ENCODE peak calls at places on chromosomes 7 and 10, in seven cellular contexts. D, R, Z, I, F, Y and C are unnamed samples.

GRCh38 chr10:27893320-27894014 is 105.4 kb downstream of the ODAD2 start:
- DNase-seq in Z (no peak), D (no peak), R (no peak), Y (peak; percentile 76), I (no peak), F (no peak), C (no peak)

GRCh38 chr7:77416621-77417371 is 647 bp upstream of the GSAP start:
- DNase-seq in D (peak; percentile 61), R (no peak), I (no peak), Z (no peak), F (no peak), Y (no peak), C (no peak)

GRCh38 chr10:94500063-94500462 is 45.5 kb upstream of the HELLS start:
- DNase-seq in R (no peak), Z (no peak), Y (peak; percentile 6), D (no peak), F (no peak), I (no peak), C (no peak)

GRCh38 chr7:147015999-147016398 is 899.4 kb downstream of the CNTNAP2 start:
- DNase-seq in I (no peak), D (no peak), R (no peak), F (no peak), Y (no peak), Z (no peak), C (no peak)

GRCh38 chr10:28054211-28054888 is 55.5 kb upstream of the ODAD2 start:
- DNase-seq in R (no peak), D (no peak), Y (no peak), F (no peak), I (no peak), Z (no peak), C (no peak)

GRCh38 chr10:53744746-53745145 is 972.2 kb upstream of the MBL2 start:
- DNase-seq in R (no peak), Y (no peak), D (no peak), I (no peak), Z (no peak), F (no peak), C (no peak)

GRCh38 chr7:101234636-101235035 is 3.0 kb downstream of the CLDN15 start:
- DNase-seq in D (no peak), Z (no peak), Y (no peak), F (no peak), I (no peak), R (peak; percentile 49), C (no peak)

GRCh38 chr7:102974366-102975236 is 61.8 kb downstream of the LRRC17 start:
- DNase-seq in D (no peak), R (no peak), I (no peak), Z (no peak), Y (peak; percentile 5), F (no peak), C (no peak)

GRCh38 chr10:13633689-13634088 is 46.9 kb downstream of the PRPF18 start:
- DNase-seq in R (no peak), Y (no peak), Z (peak; percentile 44), F (no peak), D (no peak), I (no peak), C (no peak)

GRCh38 chr7:130486114-130486962 is 5.5 kb upstream of the MEST start:
- DNase-seq in F (peak; percentile 95), I (peak; percentile 90), Y (no peak), Z (peak; percentile 95), R (peak; percentile 80), D (peak; percentile 89), C (no peak)

GRCh38 chr10:24701447-24701846 is 22.2 kb downstream of the ARHGAP21 start:
- DNase-seq in D (peak; percentile 74), I (no peak), Z (no peak), F (no peak), R (no peak), Y (no peak), C (no peak)

GRCh38 chr10:99815611-99816010 is 33.2 kb downstream of the ABCC2 start:
- DNase-seq in I (no peak), Y (no peak), F (no peak), D (no peak), Z (no peak), R (no peak), C (peak; percentile 47)

GRCh38 chr10:59079386-59080226 is 96.8 kb upstream of the PHYHIPL start:
- DNase-seq in F (no peak), Y (no peak), D (no peak), Z (no peak), I (no peak), R (no peak), C (no peak)

GRCh38 chr7:2738766-2739549 is 51.0 kb downstream of the AMZ1 start:
- DNase-seq in F (no peak), I (peak; percentile 44), R (peak; percentile 21), Z (no peak), Y (no peak), D (no peak), C (no peak)

GRCh38 chr10:21173964-21174669 is 277.0 kb upstream of the NEBL start:
- DNase-seq in D (peak; percentile 18), I (peak; percentile 51), F (peak; percentile 95), Z (peak; percentile 91), R (peak; percentile 80), Y (no peak), C (no peak)

GRCh38 chr10:103095005-103095404 is 98.1 kb downstream of the NT5C2 start:
- DNase-seq in F (no peak), Z (no peak), I (no peak), D (no peak), Y (no peak), R (no peak), C (no peak)

GRCh38 chr10:68625316-68625921 is 65.3 kb downstream of the TET1 start:
- DNase-seq in Z (no peak), I (no peak), R (no peak), F (no peak), D (peak; percentile 91), Y (no peak), C (no peak)

DNA sequence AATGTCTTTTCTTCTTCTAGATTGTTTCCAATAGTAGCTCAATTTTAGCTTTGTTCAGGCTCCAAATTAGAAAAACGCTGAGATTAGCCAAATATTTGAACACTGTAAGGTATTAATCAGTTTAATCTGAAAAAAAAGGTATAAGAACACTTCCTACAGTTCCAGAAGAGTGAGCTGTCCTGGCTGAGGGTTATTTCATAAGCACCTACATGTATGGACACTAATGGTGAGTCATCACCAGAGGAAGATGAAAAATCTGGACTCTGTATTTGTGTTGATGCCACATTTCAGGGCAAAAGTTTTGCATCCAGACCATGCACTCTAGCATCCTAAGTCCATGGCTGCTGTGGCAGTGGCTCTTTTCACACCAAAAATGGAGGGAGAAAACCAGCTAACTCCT is 189.5 kb downstream of the ANKRD30A start:
- DNase-seq in D (no peak), R (no peak), I (no peak), Y (no peak), F (no peak), Z (no peak), C (no peak)
- H3K9me3 ChIP-seq in D (no peaks in the 10 kb centered on the region), R (peaks cover 3% of the 10 kb centered on the region), I (no peaks in the 10 kb centered on the region), Y (no peaks in the 10 kb centered on the region), F (no peaks in the 10 kb centered on the region), Z (no peaks in the 10 kb centered on the region), C (no peaks in the 10 kb centered on the region)

GRCh38 chr10:38102889-38103288 is 8.8 kb downstream of the ZNF37A start:
- DNase-seq in Z (no peak), F (no peak), R (no peak), D (no peak), I (no peak), Y (no peak), C (no peak)
- H3K9me3 ChIP-seq in Z (no peaks in the 10 kb centered on the region), F (peaks cover 22% of the 10 kb centered on the region), R (peaks cover 85% of the 10 kb centered on the region), D (no peaks in the 10 kb centered on the region), I (no peaks in the 10 kb centered on the region), Y (peaks cover 9% of the 10 kb centered on the region), C (peaks cover 3% of the 10 kb centered on the region)

GRCh38 chr10:37344413-37344812 is 219.0 kb downstream of the ANKRD30A start:
- DNase-seq in F (no peak), I (no peak), Z (no peak), D (no peak), Y (no peak), R (no peak), C (no peak)
- H3K9me3 ChIP-seq in F (no peaks in the 10 kb centered on the region), I (no peaks in the 10 kb centered on the region), Z (no peaks in the 10 kb centered on the region), D (no peaks in the 10 kb centered on the region), Y (no peaks in the 10 kb centered on the region), R (peaks cover 43% of the 10 kb centered on the region), C (no peaks in the 10 kb centered on the region)

DNA sequence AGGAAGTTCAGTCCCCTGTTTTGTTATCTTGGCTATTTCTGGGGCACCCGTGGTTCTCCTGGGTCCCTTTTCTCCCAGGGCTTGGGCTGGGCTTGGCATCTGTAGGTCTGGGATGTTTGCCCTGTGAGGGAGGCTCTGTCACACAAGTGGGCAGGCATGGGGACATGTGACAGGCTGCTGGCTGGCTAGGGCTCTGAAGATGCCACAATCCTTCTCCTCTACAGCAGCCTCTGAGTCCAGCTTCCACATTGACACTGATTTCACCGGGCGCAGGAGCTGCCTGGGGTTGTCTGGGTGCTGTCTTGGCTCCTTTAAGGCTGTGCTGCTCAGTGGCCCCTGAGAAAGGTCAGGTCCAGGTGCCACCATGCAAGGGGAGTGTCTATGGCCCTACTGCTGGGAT is 37.4 kb upstream of the ZNF716 start:
- DNase-seq in Z (no peak), R (no peak), Y (no peak), D (no peak), I (no peak), F (no peak), C (no peak)
- H3K9me3 ChIP-seq in Z (no peaks in the 10 kb centered on the region), R (peaks cover 81% of the 10 kb centered on the region), Y (no peaks in the 10 kb centered on the region), D (no peaks in the 10 kb centered on the region), I (no peaks in the 10 kb centered on the region), F (no peaks in the 10 kb centered on the region), C (no peaks in the 10 kb centered on the region)

DNA sequence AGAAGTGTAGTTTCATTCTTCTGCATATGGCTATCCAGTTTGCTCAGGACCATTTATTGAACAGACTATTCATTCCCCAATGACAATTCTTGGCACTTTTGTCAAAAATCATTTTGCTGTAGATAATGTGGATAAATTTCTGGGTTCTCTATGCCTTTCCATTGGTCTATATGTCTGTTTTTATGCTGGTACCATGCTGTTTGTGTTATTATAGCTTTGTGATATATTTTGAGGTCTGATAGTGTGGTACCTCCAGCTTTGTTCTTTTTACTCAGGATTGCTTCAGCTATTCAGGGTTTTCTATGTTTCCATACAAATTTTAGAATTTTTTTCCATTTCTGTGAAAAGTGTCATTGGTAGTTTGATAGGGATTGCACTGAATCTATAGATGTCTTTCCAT is 315.3 kb upstream of the KAT6B start:
- DNase-seq in Y (no peak), Z (no peak), F (no peak), D (no peak), R (no peak), I (no peak), C (no peak)
- H3K9me3 ChIP-seq in Y (peaks cover 4% of the 10 kb centered on the region), Z (no peaks in the 10 kb centered on the region), F (peaks cover 11% of the 10 kb centered on the region), D (no peaks in the 10 kb centered on the region), R (peaks cover 43% of the 10 kb centered on the region), I (no peaks in the 10 kb centered on the region), C (no peaks in the 10 kb centered on the region)

GRCh38 chr10:2575460-2575859 is 491.9 kb upstream of the PFKP start:
- DNase-seq in R (no peak), Y (no peak), I (no peak), D (no peak), Z (no peak), F (no peak), C (no peak)
- H3K9me3 ChIP-seq in R (no peaks in the 10 kb centered on the region), Y (no peaks in the 10 kb centered on the region), I (no peaks in the 10 kb centered on the region), D (no peaks in the 10 kb centered on the region), Z (no peaks in the 10 kb centered on the region), F (no peaks in the 10 kb centered on the region), C (no peaks in the 10 kb centered on the region)